ENCODE peak calls at places on chromosomes 6 and 20, in seven cellular contexts. X is PC-9, B is GM23338, H is PC-3, Z is neural progenitor cell, W is A549, F is fibroblast of lung. D is an unnamed sample.
A peak's percentile ranks its signal among the peaks of the same experiment; 100 is the strongest.

GRCh38 chr20:45962031-45962755 is 9.8 kb downstream of the ZNF335 start:
- DNase-seq in W (no peak), F (no peak), X (no peak), B (no peak), H (no peak), Z (no peak), D (peak; percentile 39)

GRCh38 chr6:148142821-148143220 is 199.8 kb upstream of the SASH1 start:
- DNase-seq in X (no peak), F (no peak), H (no peak), B (no peak), W (no peak), Z (no peak), D (no peak)

GRCh38 chr20:38658879-38659612 is 57.4 kb downstream of the ARHGAP40 start:
- DNase-seq in F (no peak), W (peak; percentile 38), Z (peak; percentile 71), B (peak; percentile 85), H (peak; percentile 58), X (peak; percentile 41), D (no peak)

GRCh38 chr6:89044988-89045387 is 35.6 kb upstream of the PNRC1 start:
- DNase-seq in H (no peak), B (no peak), F (no peak), W (no peak), Z (no peak), X (no peak), D (no peak)

GRCh38 chr20:33925867-33926266 is 67.8 kb upstream of the RALY start:
- DNase-seq in B (no peak), X (no peak), Z (no peak), F (peak; percentile 56), W (no peak), H (no peak), D (peak; percentile 85)

GRCh38 chr6:11006060-11006459 is 38.0 kb downstream of the ELOVL2 start:
- DNase-seq in B (no peak), Z (no peak), F (no peak), X (no peak), H (no peak), W (no peak), D (no peak)

GRCh38 chr6:50602191-50602810 is 111.0 kb upstream of the TFAP2D start:
- DNase-seq in B (peak; percentile 74), H (peak; percentile 76), X (no peak), F (peak; percentile 2), Z (peak; percentile 43), W (peak; percentile 18), D (no peak)

GRCh38 chr6:165893431-165893830 is 230.4 kb upstream of the PDE10A start:
- DNase-seq in H (no peak), X (no peak), B (no peak), Z (no peak), W (no peak), F (no peak), D (no peak)

GRCh38 chr20:63223826-63224207 is 7.9 kb upstream of the YTHDF1 start:
- DNase-seq in Z (no peak), X (no peak), H (no peak), W (no peak), B (no peak), F (no peak), D (peak; percentile 62)

GRCh38 chr6:85360794-85361642 is 88.9 kb upstream of the NT5E start:
- DNase-seq in X (peak; percentile 75), H (peak; percentile 91), F (peak; percentile 98), B (no peak), W (peak; percentile 88), Z (no peak), D (peak; percentile 62)

GRCh38 chr6:33904050-33904827 is 100.4 kb upstream of the MLN start:
- DNase-seq in B (no peak), Z (peak; percentile 38), X (no peak), H (no peak), F (no peak), W (no peak), D (no peak)

GRCh38 chr6:42996513-42996912 is 12.1 kb downstream of the PPP2R5D start:
- DNase-seq in H (peak; percentile 7), B (no peak), W (no peak), X (no peak), Z (no peak), F (no peak), D (no peak)

GRCh38 chr6:168118935-168119334 is 39.9 kb upstream of the FRMD1 start:
- DNase-seq in F (no peak), B (no peak), W (no peak), Z (no peak), H (no peak), X (no peak), D (peak; percentile 21)

GRCh38 chr6:168121308-168121665 is 42.3 kb upstream of the FRMD1 start:
- DNase-seq in Z (no peak), H (no peak), B (no peak), F (no peak), W (no peak), X (no peak), D (no peak)

GRCh38 chr6:168119539-168119938 is 40.5 kb upstream of the FRMD1 start:
- DNase-seq in X (no peak), W (no peak), Z (no peak), F (no peak), H (no peak), B (no peak), D (peak; percentile 31)

GRCh38 chr6:168122011-168122410 is 43.0 kb upstream of the FRMD1 start:
- DNase-seq in H (no peak), B (no peak), Z (no peak), X (no peak), F (no peak), W (no peak), D (no peak)

DNA sequence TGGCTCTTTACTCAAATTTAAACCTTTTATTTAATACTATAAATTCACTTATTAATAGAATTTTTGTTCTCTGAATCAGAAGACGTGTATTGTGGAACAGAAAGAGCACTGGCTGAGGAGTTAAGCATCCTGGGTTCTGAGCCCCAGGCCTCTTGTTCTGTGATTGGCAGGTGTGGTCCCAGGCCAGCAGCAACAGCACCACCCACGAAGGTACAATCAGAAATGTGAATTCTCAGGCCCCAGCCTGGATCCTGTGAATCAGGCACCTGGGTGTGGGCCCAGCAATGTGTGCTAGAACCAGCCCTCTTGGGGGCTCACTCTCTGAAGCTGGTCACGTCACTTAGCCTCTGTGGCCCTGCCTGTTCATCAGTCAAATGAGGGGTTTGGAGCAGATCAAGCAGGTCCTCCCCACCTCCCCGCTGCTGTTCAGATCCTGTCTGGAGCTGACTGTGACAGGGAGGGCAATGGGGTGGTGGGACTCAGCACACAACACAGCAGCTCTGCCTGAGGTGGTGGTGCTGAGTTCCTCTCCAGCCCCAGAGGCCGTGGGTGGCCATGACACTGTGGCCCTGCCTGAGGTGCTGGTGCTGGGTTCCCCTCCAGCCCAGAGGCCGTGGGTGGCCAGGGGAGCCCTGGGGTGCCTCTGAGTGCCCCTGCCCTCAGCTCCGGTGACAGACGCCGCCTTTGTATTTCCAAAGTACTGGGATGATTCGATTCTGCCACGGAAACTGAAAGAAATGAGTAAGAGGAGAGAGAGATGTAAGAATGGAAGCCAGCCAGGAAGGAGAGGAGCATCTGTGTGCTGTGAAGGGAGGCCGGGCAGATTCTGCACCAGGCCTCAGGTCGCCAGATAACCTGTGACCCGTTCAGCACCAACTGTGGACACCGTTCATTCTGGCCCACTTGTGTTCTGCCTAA is 41.6 kb upstream of the FRMD1 start:
- DNase-seq in F (no peak), X (no peak), Z (no peak), W (no peak), H (no peak), B (no peak), D (peak; percentile 50)
- H3K4me2 ChIP-seq in F (no peak overlapping the region), X (no peak overlapping the region), Z (no peak overlapping the region), W (no peak overlapping the region), H (no peak overlapping the region), B (no peak overlapping the region), D (no peak overlapping the region)

GRCh38 chr6:26332843-26333242 is 32.2 kb upstream of the BTN3A2 start:
- DNase-seq in Z (no peak), X (no peak), B (no peak), H (no peak), W (no peak), F (no peak), D (no peak)

GRCh38 chr6:26331809-26332226 is 33.2 kb upstream of the BTN3A2 start:
- DNase-seq in X (no peak), F (no peak), W (no peak), H (no peak), Z (no peak), B (no peak), D (no peak)

GRCh38 chr6:26335631-26336323 is 29.2 kb upstream of the BTN3A2 start:
- DNase-seq in F (no peak), H (no peak), X (no peak), W (no peak), B (no peak), Z (no peak), D (no peak)

GRCh38 chr6:26332408-26332807 is 32.6 kb upstream of the BTN3A2 start:
- DNase-seq in X (no peak), W (no peak), H (no peak), Z (no peak), B (no peak), F (no peak), D (no peak)

GRCh38 chr6:26333458-26334297 is 31.3 kb upstream of the BTN3A2 start:
- DNase-seq in B (no peak), H (no peak), Z (no peak), X (no peak), W (no peak), F (no peak), D (no peak)
- H3K4me2 ChIP-seq in B (no peak overlapping the region), H (no peak overlapping the region), Z (no peak overlapping the region), X (peak overlapping the region; percentile 87), W (no peak overlapping the region), F (no peak overlapping the region), D (no peak overlapping the region)

GRCh38 chr6:3057063-3057462 is 11.2 kb upstream of the RIPK1 start:
- DNase-seq in B (no peak), W (no peak), F (no peak), X (no peak), H (no peak), Z (no peak), D (no peak)

GRCh38 chr6:3053231-3053508 is 15.1 kb upstream of the RIPK1 start:
- DNase-seq in Z (no peak), X (no peak), W (no peak), F (no peak), B (no peak), H (no peak), D (no peak)

DNA sequence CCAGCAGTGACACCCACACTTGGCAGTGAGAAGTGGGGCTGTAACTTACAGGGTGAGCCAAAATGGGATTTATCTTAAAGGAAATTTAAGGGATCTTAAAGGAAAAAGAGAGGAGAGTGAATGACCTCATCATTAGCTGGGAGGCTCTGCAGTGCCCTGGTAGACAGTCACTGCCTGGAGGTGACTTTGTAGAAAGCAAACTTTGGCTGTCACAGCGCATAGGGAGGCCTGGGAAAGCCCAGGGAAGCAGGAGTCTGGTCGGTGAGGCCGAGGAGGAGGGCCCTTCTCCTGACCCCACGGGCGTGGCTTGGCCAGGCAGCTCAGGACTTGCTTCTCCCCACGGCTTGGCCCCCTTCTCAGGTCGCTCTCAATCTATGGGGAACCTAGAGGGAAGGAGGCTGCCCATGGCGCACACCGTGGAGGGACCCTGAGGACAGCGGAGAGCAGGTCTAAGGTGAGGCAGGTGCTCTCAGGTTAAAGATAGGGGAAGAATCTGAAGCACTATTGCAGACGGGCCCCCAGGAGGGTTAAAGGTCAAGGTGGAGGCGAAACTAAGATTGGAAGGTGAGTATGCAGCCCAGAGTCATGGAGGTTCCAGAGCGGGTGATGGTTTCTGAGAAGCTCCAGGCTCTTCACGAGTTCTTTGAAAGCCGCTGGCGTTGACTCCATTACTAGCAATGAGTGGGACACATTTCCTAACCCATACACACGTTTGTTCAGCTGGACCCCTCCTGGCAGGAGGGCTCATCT is 15.6 kb upstream of the RIPK1 start:
- DNase-seq in F (no peak), W (no peak), Z (peak; percentile 15), B (no peak), X (no peak), H (no peak), D (peak; percentile 9)
- H3K4me2 ChIP-seq in F (no peak overlapping the region), W (peak overlapping the region; percentile 79), Z (peak overlapping the region; percentile 74), B (peak overlapping the region; percentile 84), X (peak overlapping the region; percentile 64), H (peak overlapping the region; percentile 89), D (no peak overlapping the region)

GRCh38 chr6:142833054-142833453 is 111.9 kb downstream of the HIVEP2 start:
- DNase-seq in H (peak; percentile 93), W (peak; percentile 37), B (no peak), F (peak; percentile 96), Z (no peak), X (no peak), D (peak; percentile 83)
- H3K4me2 ChIP-seq in H (peak overlapping the region; percentile 59), W (peak overlapping the region; percentile 68), B (no peak overlapping the region), F (peak overlapping the region; percentile 76), Z (no peak overlapping the region), X (peak overlapping the region; percentile 47), D (peak overlapping the region; percentile 63)

D was measured in osteoblast.